ENCODE peak calls at places on chromosomes 5 and 9, in seven cellular contexts. R is activated CD8-positive, alpha-beta memory T cell treated with anti-CD3 and anti-CD28 coated beads for 48 hours; D is coronary artery; L is T-helper 9 cell; U is left ventricle myocardium inferior; G is hippocampal formation; Z is dermis microvascular lymphatic vessel endothelial cell. C is an unnamed sample.

GRCh38 chr5:132250547-132250946 is 6.9 kb upstream of the PDLIM4 start:
- DNase-seq in D (no peak), R (no peak), G (no peak), L (no peak), U (no peak), Z (no peak), C (no peak)

GRCh38 chr9:129121483-129121882 is 10.3 kb downstream of the PTPA start:
- DNase-seq in U (no peak), Z (no peak), G (peak), R (no peak), L (no peak), D (no peak), C (no peak)

GRCh38 chr9:109986423-109987055 is 206.5 kb downstream of the PALM2AKAP2 start:
- DNase-seq in D (no peak), G (no peak), R (no peak), U (no peak), L (no peak), Z (peak), C (no peak)

GRCh38 chr5:57653636-57654290 is 171.2 kb upstream of the ACTBL2 start:
- DNase-seq in L (no peak), R (no peak), D (no peak), G (peak), U (no peak), Z (peak), C (no peak)

GRCh38 chr5:104606258-104606829 is 1043.8 kb upstream of the NUDT12 start:
- DNase-seq in U (no peak), L (no peak), D (no peak), G (no peak), Z (no peak), R (no peak), C (no peak)

GRCh38 chr5:179251276-179251969 is 93.8 kb downstream of the ADAMTS2 start:
- DNase-seq in L (no peak), U (no peak), D (peak), G (no peak), R (no peak), Z (no peak), C (no peak)

GRCh38 chr5:92364986-92365550 is 982.0 kb upstream of the ARRDC3 start:
- DNase-seq in Z (no peak), L (no peak), U (no peak), R (no peak), D (no peak), G (peak), C (no peak)

GRCh38 chr5:122844916-122845252 is 529 bp upstream of the SNX24 start:
- DNase-seq in D (no peak), G (no peak), L (no peak), R (no peak), U (no peak), Z (no peak), C (no peak)

GRCh38 chr5:94908889-94909480 is 290.5 kb downstream of the SLF1 start:
- DNase-seq in Z (peak), G (no peak), L (no peak), D (no peak), U (no peak), R (no peak), C (no peak)

GRCh38 chr9:123996731-123997421 is 14.7 kb upstream of the LHX2 start:
- DNase-seq in U (no peak), G (no peak), L (no peak), Z (no peak), R (peak), D (no peak), C (no peak)

GRCh38 chr9:120715331-120715924 is 1.2 kb upstream of the MEGF9 start:
- DNase-seq in D (peak), U (peak), G (no peak), Z (peak), L (peak), R (no peak), C (no peak)

GRCh38 chr5:123157797-123158528 is 68.9 kb downstream of the PRDM6 start:
- DNase-seq in D (no peak), L (no peak), R (no peak), Z (peak), G (peak), U (no peak), C (peak)

GRCh38 chr9:136441191-136441680 is 1.6 kb upstream of the INPP5E start:
- DNase-seq in R (no peak), L (no peak), G (no peak), U (no peak), D (no peak), Z (no peak), C (no peak)

GRCh38 chr9:96209407-96210031 is 92.5 kb downstream of the HSD17B3 start:
- DNase-seq in U (no peak), R (no peak), G (no peak), D (no peak), L (no peak), Z (no peak), C (no peak)

GRCh38 chr9:89418882-89419641 is 78.9 kb downstream of the SEMA4D start:
- DNase-seq in U (no peak), D (no peak), Z (no peak), R (peak), G (no peak), L (peak), C (no peak)

GRCh38 chr5:56360816-56361215 is 127.7 kb upstream of the ANKRD55 start:
- DNase-seq in U (no peak), R (no peak), L (no peak), Z (no peak), D (no peak), G (no peak), C (no peak)

GRCh38 chr5:176883700-176884570 is 15.2 kb downstream of the HK3 start:
- DNase-seq in R (no peak), Z (no peak), G (no peak), L (no peak), U (no peak), D (no peak), C (peak)

GRCh38 chr5:115068239-115069086 is 101.2 kb downstream of the TRIM36 start:
- DNase-seq in D (no peak), R (peak), G (no peak), U (no peak), Z (peak), L (no peak), C (peak)

GRCh38 chr5:30117134-30117533 is 1076.4 kb upstream of the CDH6 start:
- DNase-seq in U (no peak), G (no peak), D (no peak), Z (no peak), R (no peak), L (no peak), C (no peak)

GRCh38 chr9:123299558-123300126 is 31.3 kb upstream of the STRBP start:
- DNase-seq in Z (no peak), L (no peak), G (no peak), U (no peak), D (no peak), R (no peak), C (no peak)

GRCh38 chr5:167743685-167744084 is 547.8 kb upstream of the WWC1 start:
- DNase-seq in L (no peak), R (no peak), Z (no peak), G (no peak), U (no peak), D (no peak), C (no peak)

GRCh38 chr5:172854451-172854871 is 20.4 kb downstream of the ERGIC1 start:
- DNase-seq in R (no peak), D (no peak), G (no peak), U (peak), L (no peak), Z (peak), C (no peak)

GRCh38 chr5:112657804-112658203 is 79.9 kb upstream of the APC start:
- DNase-seq in U (no peak), D (no peak), G (no peak), R (no peak), L (no peak), Z (no peak), C (no peak)

GRCh38 chr5:179153341-179153901 is 93.2 kb downstream of the ZNF354C start:
- DNase-seq in R (no peak), Z (no peak), D (no peak), U (no peak), G (no peak), L (no peak), C (no peak)

GRCh38 chr9:93059097-93059959 is 827 bp downstream of the SUSD3 start:
- DNase-seq in U (no peak), L (no peak), Z (no peak), D (no peak), R (no peak), G (no peak), C (no peak)

GRCh38 chr9:123111427-123111826 is 78.0 kb downstream of the GPR21 start:
- DNase-seq in G (no peak), D (no peak), Z (peak), R (no peak), L (no peak), U (no peak), C (no peak)

GRCh38 chr5:5583023-5583765 is 160.7 kb downstream of the ICE1 start:
- DNase-seq in D (no peak), U (no peak), R (no peak), G (no peak), Z (no peak), L (no peak), C (no peak)

GRCh38 chr5:172364773-172365172 is 81.2 kb upstream of the UBTD2 start:
- DNase-seq in R (no peak), Z (no peak), D (no peak), L (no peak), G (peak), U (no peak), C (no peak)

GRCh38 chr5:173917788-173918786 is 29.9 kb downstream of the CPEB4 start:
- DNase-seq in L (peak), U (no peak), Z (peak), R (no peak), D (no peak), G (peak), C (peak)

C was measured in NCI-H2227 treated with DMSO at 0.1 percent for 48 hours.